ENCODE peak calls at places on chromosomes 11 and 22, in five cellular contexts. N, K, X, S and R are unnamed samples.
A peak's percentile ranks its signal among the peaks of the same experiment; 100 is the strongest.

GRCh38 chr22:29949872-29950271 is 66.9 kb downstream of the MTMR3 start:
- DNase-seq in K (no peak), N (no peak), X (no peak), S (no peak), R (no peak)

GRCh38 chr11:15985127-15985862 is 371.1 kb downstream of the SOX6 start:
- DNase-seq in K (no peak), S (no peak), N (no peak), X (no peak), R (no peak)

GRCh38 chr11:73019996-73020395 is 122.1 kb downstream of the FCHSD2 start:
- DNase-seq in N (no peak), S (no peak), X (no peak), K (no peak), R (no peak)

GRCh38 chr11:62680825-62681240 is 2.0 kb upstream of the UBXN1 start:
- DNase-seq in K (no peak), N (peak; percentile 82), X (no peak), S (peak; percentile 95), R (peak; percentile 82)

GRCh38 chr11:330694-331314 is 10.1 kb upstream of the IFITM3 start:
- DNase-seq in K (no peak), X (no peak), S (no peak), N (peak; percentile 78), R (no peak)

GRCh38 chr22:46758867-46759290 is 3.6 kb upstream of the TBC1D22A start:
- DNase-seq in K (peak; percentile 60), S (peak; percentile 72), N (peak; percentile 83), X (no peak), R (peak; percentile 42)

GRCh38 chr22:37401401-37401859 is 25.8 kb downstream of the ELFN2 start:
- DNase-seq in N (no peak), K (no peak), X (no peak), S (peak; percentile 56), R (no peak)

GRCh38 chr11:17822021-17822781 is 87.6 kb downstream of the KCNC1 start:
- DNase-seq in N (no peak), X (no peak), K (no peak), S (peak; percentile 68), R (no peak)

GRCh38 chr11:13970986-13971385 is 8.5 kb downstream of the SPON1 start:
- DNase-seq in S (peak; percentile 30), X (peak; percentile 37), K (no peak), N (peak; percentile 10), R (no peak)

GRCh38 chr11:120228794-120229384 is 11.1 kb upstream of the POU2F3 start:
- DNase-seq in N (no peak), K (no peak), S (no peak), X (no peak), R (no peak)

GRCh38 chr11:85643255-85643654 is 4.5 kb upstream of the TMEM126A start:
- DNase-seq in K (no peak), X (no peak), N (no peak), S (no peak), R (no peak)

GRCh38 chr11:96215094-96215782 is 127.8 kb downstream of the MAML2 start:
- DNase-seq in X (no peak), S (peak; percentile 80), K (no peak), N (peak; percentile 83), R (peak; percentile 35)

GRCh38 chr22:49327411-49327810 is 500.3 kb downstream of the BRD1 start:
- DNase-seq in N (no peak), S (no peak), K (no peak), X (peak; percentile 3), R (no peak)

GRCh38 chr11:1759851-1760220 is 3.9 kb downstream of the CTSD start:
- DNase-seq in S (no peak), N (no peak), X (no peak), K (no peak), R (no peak)

GRCh38 chr22:23231471-23232093 is 51.3 kb downstream of the BCR start:
- DNase-seq in N (no peak), S (no peak), X (no peak), K (no peak), R (no peak)

GRCh38 chr11:83046626-83047172 is 25.0 kb downstream of the RAB30 start:
- DNase-seq in X (no peak), S (peak; percentile 46), N (no peak), K (no peak), R (no peak)

GRCh38 chr11:50298182-50298988 is 265.7 kb downstream of the OR4C45 start:
- DNase-seq in X (no peak), S (peak; percentile 31), N (no peak), K (no peak), R (no peak)

GRCh38 chr11:104134760-104135159 is 29.2 kb downstream of the PDGFD start:
- DNase-seq in K (no peak), X (no peak), S (peak; percentile 37), N (no peak), R (no peak)

GRCh38 chr22:50191041-50191740 is 5.5 kb downstream of the TRABD start:
- DNase-seq in K (no peak), S (no peak), N (peak; percentile 94), X (no peak), R (peak; percentile 92)

GRCh38 chr11:95375881-95376280 is 144.9 kb upstream of the SESN3 start:
- DNase-seq in K (no peak), X (no peak), N (no peak), S (peak; percentile 98), R (no peak)

GRCh38 chr11:61092280-61092766 is 10.0 kb upstream of the CD5 start:
- DNase-seq in X (no peak), N (peak; percentile 65), S (no peak), K (no peak), R (no peak)

GRCh38 chr11:85776951-85777602 is 33.9 kb downstream of the SYTL2 start:
- DNase-seq in X (no peak), K (no peak), N (no peak), S (no peak), R (no peak)

GRCh38 chr22:23072035-23072910 is 2.0 kb downstream of the GNAZ start:
- DNase-seq in X (no peak), N (no peak), S (no peak), K (no peak), R (no peak)

GRCh38 chr11:128725630-128726461 is 32.0 kb downstream of the FLI1 start:
- DNase-seq in X (no peak), N (peak; percentile 93), S (no peak), K (no peak), R (peak; percentile 99)

GRCh38 chr22:19984851-19985811 is 31.5 kb downstream of the ARVCF start:
- DNase-seq in N (no peak), K (no peak), S (no peak), X (no peak), R (no peak)

GRCh38 chr11:83222499-83222898 is 29.0 kb downstream of the ANKRD42 start:
- DNase-seq in K (no peak), X (no peak), N (no peak), S (no peak), R (no peak)

GRCh38 chr11:46655631-46656030 is 38.3 kb downstream of the ATG13 start:
- DNase-seq in K (no peak), N (no peak), X (no peak), S (no peak), R (no peak)

GRCh38 chr11:35324183-35324582 is 95.2 kb downstream of the SLC1A2 start:
- DNase-seq in N (no peak), K (no peak), S (no peak), X (no peak), R (no peak)

GRCh38 chr11:35322321-35322979 is 96.9 kb downstream of the SLC1A2 start:
- DNase-seq in X (no peak), K (no peak), S (no peak), N (no peak), R (no peak)

GRCh38 chr11:35323076-35323868 is 96.1 kb downstream of the SLC1A2 start:
- DNase-seq in X (no peak), S (peak; percentile 49), N (no peak), K (no peak), R (no peak)

GRCh38 chr11:35326266-35326879 is 93.0 kb downstream of the SLC1A2 start:
- DNase-seq in X (no peak), N (no peak), K (no peak), S (no peak), R (no peak)

DNA sequence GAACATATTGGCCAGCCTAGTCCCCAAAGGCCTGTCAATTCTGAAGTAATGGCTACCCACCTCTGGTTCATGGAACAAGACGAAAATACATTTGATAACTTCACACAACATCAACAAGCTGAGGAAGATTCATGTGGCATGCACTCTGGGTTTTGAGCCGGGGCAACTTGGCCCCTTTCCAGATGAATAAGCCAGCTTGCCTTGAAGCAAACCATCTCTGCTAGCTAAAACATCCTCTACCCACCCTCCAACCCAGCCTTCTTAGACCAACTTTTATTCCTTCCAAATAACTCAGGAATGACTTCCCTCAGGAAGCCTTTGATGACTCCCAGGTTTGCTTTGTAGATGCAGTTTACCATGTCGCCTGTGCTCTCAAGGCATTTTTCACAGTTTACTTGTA is 94.4 kb downstream of the SLC1A2 start:
- DNase-seq in S (peak; percentile 34), K (no peak), X (no peak), N (no peak), R (no peak)
- H3K4me3 ChIP-seq in S (no peak overlapping the region), K (no peak overlapping the region), X (no peak overlapping the region), N (no peak overlapping the region), R (no peak overlapping the region)

DNA sequence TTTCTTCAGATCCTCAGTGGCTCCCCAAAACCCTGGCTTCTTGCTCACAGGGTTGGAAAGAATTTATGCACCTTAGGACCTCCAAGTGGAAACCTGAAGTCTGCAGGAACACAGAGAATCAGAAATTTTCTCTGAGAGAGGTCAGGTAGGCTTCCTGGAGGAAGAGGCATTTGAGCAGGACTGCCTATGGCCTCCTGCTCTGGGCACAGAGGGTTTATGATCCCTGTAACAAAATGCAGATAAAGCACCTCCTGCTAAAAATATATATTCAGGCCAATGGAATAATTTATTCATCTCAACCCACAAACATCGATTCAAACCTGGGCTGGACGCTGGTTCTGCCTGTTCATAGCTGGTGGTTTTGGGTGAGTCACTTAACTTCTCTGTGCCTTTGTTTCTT is 68.1 kb upstream of the FGF3 start:
- DNase-seq in K (no peak), N (no peak), X (no peak), S (no peak), R (no peak)
- H3K4me3 ChIP-seq in K (no peak overlapping the region), N (no peak overlapping the region), X (no peak overlapping the region), S (no peak overlapping the region), R (no peak overlapping the region)

DNA sequence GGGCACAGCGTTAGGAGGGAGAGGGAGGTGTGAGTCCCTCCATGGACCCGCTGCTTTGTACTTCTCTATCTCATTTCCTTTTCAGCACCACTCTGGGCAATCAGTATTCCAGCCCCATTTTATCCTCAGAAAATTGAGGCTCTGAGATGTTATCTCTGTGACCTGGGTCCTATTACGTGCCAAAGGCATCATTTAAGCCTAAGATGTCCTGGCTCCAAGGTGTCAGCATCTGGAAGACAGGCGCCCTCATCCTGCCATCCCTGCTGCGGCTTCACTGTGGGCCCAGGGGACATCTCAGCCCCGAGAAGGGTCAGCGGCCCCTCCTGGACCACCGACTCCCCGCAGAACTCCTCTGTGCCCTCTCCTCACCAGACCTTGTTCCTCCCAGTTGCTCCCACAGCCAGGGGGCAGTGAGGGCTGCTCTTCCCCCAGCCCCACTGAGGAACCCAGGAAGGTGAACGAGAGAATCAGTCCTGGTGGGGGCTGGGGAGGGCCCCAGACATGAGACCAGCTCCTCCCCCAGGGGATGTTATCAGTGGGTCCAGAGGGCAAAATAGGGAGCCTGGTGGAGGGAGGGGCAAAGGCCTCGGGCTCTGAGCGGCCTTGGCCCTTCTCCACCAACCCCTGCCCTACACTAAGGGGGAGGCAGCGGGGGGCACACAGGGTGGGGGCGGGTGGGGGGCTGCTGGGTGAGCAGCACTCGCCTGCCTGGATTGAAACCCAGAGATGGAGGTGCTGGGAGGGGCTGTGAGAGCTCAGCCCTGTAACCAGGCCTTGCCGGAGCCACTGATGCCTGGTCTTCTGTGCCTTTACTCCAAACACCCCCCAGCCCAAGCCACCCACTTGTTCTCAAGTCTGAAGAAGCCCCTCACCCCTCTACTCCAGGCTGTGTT is 829 bp upstream of the APOC3 start:
- DNase-seq in S (no peak), K (no peak), N (no peak), X (no peak), R (no peak)
- H3K4me3 ChIP-seq in S (no peak overlapping the region), K (no peak overlapping the region), N (no peak overlapping the region), X (no peak overlapping the region), R (no peak overlapping the region)

GRCh38 chr22:27212617-27213177 is 555.3 kb downstream of the MIAT start:
- DNase-seq in K (no peak), X (peak; percentile 55), S (peak; percentile 98), N (no peak), R (no peak)
- H3K4me3 ChIP-seq in K (no peak overlapping the region), X (no peak overlapping the region), S (no peak overlapping the region), N (no peak overlapping the region), R (no peak overlapping the region)